ENCODE peak calls at places on chromosomes 2 and 18, in five cellular contexts. One of them, this sample, is unnamed.

GRCh38 chr2:45119855-45120254 is 110.6 kb upstream of the SIX2 start:
- DNase-seq in adipocyte: peak; percentile 52
- DNase-seq in HepG2: no peak
- DNase-seq in keratinocyte: peak; percentile 13
- DNase-seq in PC-3: peak; percentile 93
- DNase-seq in this sample: no peak

GRCh38 chr2:157866202-157866601 is 9.9 kb downstream of the ACVR1 start:
- DNase-seq in PC-3: peak; percentile 13
- DNase-seq in keratinocyte: no peak
- DNase-seq in HepG2: no peak
- DNase-seq in adipocyte: peak; percentile 66
- DNase-seq in this sample: no peak

GRCh38 chr2:44852594-44852993 is 88.9 kb upstream of the SIX3 start:
- DNase-seq in PC-3: no peak
- DNase-seq in HepG2: no peak
- DNase-seq in adipocyte: no peak
- DNase-seq in keratinocyte: no peak
- DNase-seq in this sample: no peak

GRCh38 chr2:41199320-41199719 is 747.4 kb upstream of the SLC8A1 start:
- DNase-seq in HepG2: no peak
- DNase-seq in keratinocyte: no peak
- DNase-seq in PC-3: no peak
- DNase-seq in adipocyte: no peak
- DNase-seq in this sample: no peak

GRCh38 chr2:13201924-13202323 is 485.2 kb downstream of the TRIB2 start:
- DNase-seq in adipocyte: peak; percentile 36
- DNase-seq in HepG2: no peak
- DNase-seq in keratinocyte: no peak
- DNase-seq in PC-3: peak; percentile 29
- DNase-seq in this sample: no peak

GRCh38 chr2:10774394-10774793 is 38.2 kb downstream of the PDIA6 start:
- DNase-seq in adipocyte: peak; percentile 23
- DNase-seq in keratinocyte: no peak
- DNase-seq in HepG2: no peak
- DNase-seq in PC-3: no peak
- DNase-seq in this sample: no peak

GRCh38 chr2:187959821-187960220 is 331.9 kb upstream of the GULP1 start:
- DNase-seq in adipocyte: no peak
- DNase-seq in keratinocyte: no peak
- DNase-seq in HepG2: no peak
- DNase-seq in PC-3: peak; percentile 50
- DNase-seq in this sample: no peak

GRCh38 chr2:149125031-149125725 is 86.7 kb downstream of the LYPD6B start:
- DNase-seq in adipocyte: no peak
- DNase-seq in keratinocyte: no peak
- DNase-seq in HepG2: peak; percentile 64
- DNase-seq in PC-3: no peak
- DNase-seq in this sample: no peak

GRCh38 chr2:62304429-62305417 is 108.8 kb downstream of the B3GNT2 start:
- DNase-seq in PC-3: peak; percentile 79
- DNase-seq in keratinocyte: no peak
- DNase-seq in adipocyte: peak; percentile 42
- DNase-seq in HepG2: peak; percentile 57
- DNase-seq in this sample: no peak

GRCh38 chr2:88880441-88880953 is 189.0 kb downstream of the RPIA start:
- DNase-seq in keratinocyte: no peak
- DNase-seq in adipocyte: peak; percentile 83
- DNase-seq in PC-3: peak; percentile 72
- DNase-seq in HepG2: peak; percentile 56
- DNase-seq in this sample: no peak

GRCh38 chr18:78192044-78192443 is 787.6 kb upstream of the SALL3 start:
- DNase-seq in adipocyte: no peak
- DNase-seq in keratinocyte: no peak
- DNase-seq in HepG2: no peak
- DNase-seq in PC-3: no peak
- DNase-seq in this sample: peak; percentile 45

GRCh38 chr2:182548031-182548950 is 121.5 kb upstream of the PDE1A start:
- DNase-seq in keratinocyte: no peak
- DNase-seq in PC-3: no peak
- DNase-seq in adipocyte: peak; percentile 46
- DNase-seq in HepG2: no peak
- DNase-seq in this sample: no peak

GRCh38 chr2:119823734-119824334 is 64.1 kb downstream of the PTPN4 start:
- DNase-seq in adipocyte: peak; percentile 72
- DNase-seq in keratinocyte: no peak
- DNase-seq in PC-3: peak; percentile 58
- DNase-seq in HepG2: peak; percentile 46
- DNase-seq in this sample: peak; percentile 69

GRCh38 chr2:215003001-215003400 is 135.4 kb downstream of the ABCA12 start:
- DNase-seq in keratinocyte: no peak
- DNase-seq in adipocyte: peak; percentile 25
- DNase-seq in HepG2: no peak
- DNase-seq in PC-3: peak; percentile 44
- DNase-seq in this sample: no peak

GRCh38 chr2:44135771-44136170 is 32.9 kb upstream of the PPM1B start:
- DNase-seq in adipocyte: peak; percentile 53
- DNase-seq in HepG2: no peak
- DNase-seq in keratinocyte: no peak
- DNase-seq in PC-3: no peak
- DNase-seq in this sample: no peak

GRCh38 chr2:162006326-162006725 is 67.7 kb downstream of the DPP4 start:
- DNase-seq in HepG2: no peak
- DNase-seq in PC-3: no peak
- DNase-seq in adipocyte: no peak
- DNase-seq in keratinocyte: no peak
- DNase-seq in this sample: no peak

GRCh38 chr2:180572346-180572745 is 408.1 kb upstream of the UBE2E3 start:
- DNase-seq in PC-3: peak; percentile 47
- DNase-seq in keratinocyte: no peak
- DNase-seq in adipocyte: peak; percentile 55
- DNase-seq in HepG2: no peak
- DNase-seq in this sample: no peak

GRCh38 chr2:150783015-150783414 is 295.5 kb upstream of the RND3 start:
- DNase-seq in PC-3: no peak
- DNase-seq in adipocyte: no peak
- DNase-seq in HepG2: no peak
- DNase-seq in keratinocyte: no peak
- DNase-seq in this sample: no peak

GRCh38 chr18:58768293-58768974 is 96.2 kb upstream of the ZNF532 start:
- DNase-seq in keratinocyte: no peak
- DNase-seq in HepG2: peak; percentile 35
- DNase-seq in adipocyte: peak; percentile 85
- DNase-seq in PC-3: peak; percentile 74
- DNase-seq in this sample: peak; percentile 88

DNA sequence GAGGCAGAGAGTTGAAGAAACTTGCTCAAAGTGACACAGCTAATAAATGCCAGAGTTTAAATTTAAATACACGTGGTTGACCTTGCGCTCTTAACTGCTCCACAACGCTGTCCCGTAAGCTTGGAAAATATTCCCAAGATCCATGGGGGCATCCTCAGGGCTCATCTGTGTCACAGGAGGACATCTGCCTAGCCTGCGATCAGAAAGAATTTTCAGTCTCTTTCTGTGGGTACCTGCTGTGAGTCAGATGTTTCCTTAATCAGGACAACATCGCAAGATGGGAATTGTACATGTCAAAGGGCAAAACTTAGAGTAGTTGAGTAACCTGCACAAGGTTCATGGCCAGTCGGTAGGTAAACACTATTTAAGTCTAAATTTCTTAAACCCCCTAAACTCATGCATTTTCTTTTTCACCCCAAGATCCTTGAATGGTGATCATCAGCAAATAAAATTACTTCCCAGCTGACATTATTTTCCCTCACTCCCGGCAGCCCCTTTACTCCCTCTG is 1.4 kb downstream of the CMPK2 start:
- DNase-seq in HepG2: no peak
- DNase-seq in adipocyte: no peak
- DNase-seq in PC-3: no peak
- DNase-seq in keratinocyte: no peak
- DNase-seq in this sample: no peak
- H3K4me3 ChIP-seq in HepG2: no peak overlapping the region
- H3K4me3 ChIP-seq in adipocyte: no peak overlapping the region
- H3K4me3 ChIP-seq in PC-3: peak overlapping the region; percentile 76
- H3K4me3 ChIP-seq in keratinocyte: no peak overlapping the region
- H3K4me3 ChIP-seq in this sample: peak overlapping the region; percentile 89

DNA sequence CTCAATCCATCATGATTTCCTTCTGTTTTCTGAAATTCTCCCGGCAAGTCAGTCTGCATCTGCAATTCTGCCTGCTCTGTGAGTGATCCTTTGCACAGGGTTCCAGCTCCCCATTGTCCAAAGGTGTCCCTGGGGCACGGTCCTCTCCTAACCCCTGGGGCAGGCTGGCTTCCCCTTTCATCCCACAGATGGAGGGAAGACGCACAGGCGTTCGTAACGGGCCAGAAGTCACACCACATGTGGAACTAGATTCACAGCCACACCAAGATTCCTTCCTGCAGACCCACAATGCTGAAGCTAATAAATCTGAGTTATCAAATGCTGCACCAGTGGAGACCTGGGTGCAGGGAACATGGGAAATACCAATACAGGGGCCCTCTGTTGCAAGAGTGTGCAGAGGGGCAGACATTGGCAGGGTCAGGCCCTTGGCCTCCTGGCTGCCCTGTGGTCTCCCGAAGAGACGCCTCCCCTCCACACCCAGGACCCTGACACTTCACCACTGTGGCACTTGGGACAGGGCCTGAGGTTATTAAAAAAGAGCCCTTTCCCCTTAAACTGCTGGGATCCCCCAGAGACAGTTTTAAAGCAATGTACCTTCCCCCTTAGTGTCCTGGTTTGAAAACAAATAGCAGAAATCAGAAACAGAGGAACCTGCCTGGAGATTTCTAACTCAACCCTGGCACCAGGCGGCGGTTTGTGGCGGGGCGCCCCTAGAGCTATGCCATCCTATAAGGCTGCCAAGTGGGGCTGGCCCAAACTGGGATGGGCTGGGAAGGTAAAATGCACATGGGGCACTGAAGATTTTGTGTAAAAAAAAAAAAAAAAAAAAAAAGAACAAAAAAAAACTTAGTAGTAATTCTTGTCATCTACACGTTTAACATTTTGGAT is 15.4 kb downstream of the ZNF516 start:
- DNase-seq in HepG2: no peak
- DNase-seq in adipocyte: no peak
- DNase-seq in keratinocyte: no peak
- DNase-seq in PC-3: no peak
- DNase-seq in this sample: no peak
- H3K4me1 ChIP-seq in HepG2: peaks cover 93% of the 10 kb centered on the region
- H3K4me1 ChIP-seq in adipocyte: peaks cover 32% of the 10 kb centered on the region
- H3K4me1 ChIP-seq in keratinocyte: no peaks in the 10 kb centered on the region
- H3K4me1 ChIP-seq in PC-3: peaks cover 15% of the 10 kb centered on the region
- H3K4me1 ChIP-seq in this sample: peaks cover 57% of the 10 kb centered on the region

GRCh38 chr2:190466819-190467444 is 58.8 kb downstream of the MFSD6 start:
- DNase-seq in keratinocyte: no peak
- DNase-seq in HepG2: peak; percentile 62
- DNase-seq in adipocyte: no peak
- DNase-seq in PC-3: peak; percentile 7
- DNase-seq in this sample: peak; percentile 57
- H3K9ac ChIP-seq in keratinocyte: no peak overlapping the region
- H3K9ac ChIP-seq in HepG2: no peak overlapping the region
- H3K9ac ChIP-seq in adipocyte: peak overlapping the region; percentile 57
- H3K9ac ChIP-seq in PC-3: no peak overlapping the region
- H3K9ac ChIP-seq in this sample: peak overlapping the region; percentile 64

GRCh38 chr2:3470856-3471737 is 48.2 kb downstream of the ADI1 start:
- DNase-seq in PC-3: no peak
- DNase-seq in HepG2: no peak
- DNase-seq in adipocyte: no peak
- DNase-seq in keratinocyte: no peak
- DNase-seq in this sample: no peak
- H3K4me3 ChIP-seq in PC-3: no peak overlapping the region
- H3K4me3 ChIP-seq in HepG2: no peak overlapping the region
- H3K4me3 ChIP-seq in adipocyte: peak overlapping the region; percentile 35
- H3K4me3 ChIP-seq in keratinocyte: no peak overlapping the region
- H3K4me3 ChIP-seq in this sample: no peak overlapping the region

GRCh38 chr2:233145726-233146125 is 85.6 kb downstream of the INPP5D start:
- DNase-seq in keratinocyte: no peak
- DNase-seq in HepG2: no peak
- DNase-seq in adipocyte: no peak
- DNase-seq in PC-3: no peak
- DNase-seq in this sample: no peak
- H3K4me1 ChIP-seq in keratinocyte: peaks cover 8% of the 10 kb centered on the region
- H3K4me1 ChIP-seq in HepG2: peaks cover 4% of the 10 kb centered on the region
- H3K4me1 ChIP-seq in adipocyte: no peaks in the 10 kb centered on the region
- H3K4me1 ChIP-seq in PC-3: no peaks in the 10 kb centered on the region
- H3K4me1 ChIP-seq in this sample: no peaks in the 10 kb centered on the region

GRCh38 chr2:14454102-14454676 is 178.3 kb upstream of the LRATD1 start:
- DNase-seq in PC-3: no peak
- DNase-seq in HepG2: no peak
- DNase-seq in adipocyte: no peak
- DNase-seq in keratinocyte: no peak
- DNase-seq in this sample: no peak

DNA sequence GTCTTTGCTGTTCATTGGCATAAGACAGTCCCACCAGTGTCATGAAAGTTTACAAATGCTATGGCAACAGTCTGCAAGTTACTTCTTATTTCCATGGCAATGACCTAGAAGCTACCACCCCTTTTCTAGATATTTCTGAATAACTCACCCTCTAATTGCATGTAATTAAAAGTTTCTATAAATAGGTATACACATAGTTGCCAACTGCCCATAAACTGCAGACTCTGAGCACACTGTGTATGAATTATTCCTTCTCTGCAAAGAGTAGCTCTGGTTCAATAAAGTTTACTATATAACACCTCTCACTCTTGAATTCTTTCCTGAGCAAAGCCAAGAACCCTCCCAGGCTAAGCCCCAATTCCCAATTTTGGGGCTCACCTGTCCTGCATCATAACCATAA is 172.6 kb upstream of the LRATD1 start:
- DNase-seq in keratinocyte: no peak
- DNase-seq in HepG2: no peak
- DNase-seq in adipocyte: no peak
- DNase-seq in PC-3: no peak
- DNase-seq in this sample: no peak
- H3K9ac ChIP-seq in keratinocyte: no peak overlapping the region
- H3K9ac ChIP-seq in HepG2: no peak overlapping the region
- H3K9ac ChIP-seq in adipocyte: no peak overlapping the region
- H3K9ac ChIP-seq in PC-3: no peak overlapping the region
- H3K9ac ChIP-seq in this sample: no peak overlapping the region

DNA sequence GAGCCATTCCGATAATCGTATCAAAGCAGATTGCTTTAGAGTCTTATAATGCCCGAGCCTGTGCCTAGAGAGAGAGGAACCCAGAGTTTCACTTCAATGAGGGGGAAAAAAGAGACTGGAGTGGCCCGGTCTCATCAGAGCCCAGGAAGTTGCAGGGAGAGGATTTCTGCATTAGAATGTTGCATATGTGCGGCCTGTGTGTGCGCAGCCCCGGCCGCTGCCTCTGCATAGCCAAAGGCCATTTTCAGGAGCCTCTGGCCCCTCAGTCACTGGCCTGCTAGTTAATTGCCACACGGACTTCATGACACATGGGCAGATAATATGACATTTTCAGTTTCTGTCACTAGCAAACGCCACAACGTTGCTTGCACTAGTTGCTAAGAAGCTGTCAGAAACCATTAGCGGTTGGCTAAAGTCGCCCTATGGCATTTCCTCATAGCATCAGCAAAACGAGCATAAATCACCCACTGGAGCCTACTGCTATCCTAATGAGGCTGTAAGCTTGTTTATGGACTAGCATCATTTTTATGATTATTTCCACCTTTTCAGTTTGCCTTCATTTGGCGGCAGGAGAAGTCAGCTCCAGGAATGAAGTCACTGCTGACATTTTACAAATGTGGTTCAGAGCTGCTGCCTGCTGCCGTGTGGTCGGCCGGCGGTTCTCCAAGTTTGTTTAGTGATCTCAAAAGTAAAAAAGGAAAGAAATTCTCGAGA is 73.6 kb downstream of the MEIS1 start:
- DNase-seq in HepG2: no peak
- DNase-seq in PC-3: no peak
- DNase-seq in adipocyte: peak; percentile 27
- DNase-seq in keratinocyte: no peak
- DNase-seq in this sample: no peak
- H3K4me3 ChIP-seq in HepG2: no peak overlapping the region
- H3K4me3 ChIP-seq in PC-3: no peak overlapping the region
- H3K4me3 ChIP-seq in adipocyte: no peak overlapping the region
- H3K4me3 ChIP-seq in keratinocyte: no peak overlapping the region
- H3K4me3 ChIP-seq in this sample: no peak overlapping the region